ENCODE peak calls at places on chromosomes 7 and 10, in nine cellular contexts. B, H, X, Y, P, U, N, F and G are unnamed samples.

GRCh38 chr7:89966100-89966499 is 188.2 kb upstream of the STEAP1 start:
- DNase-seq in B (no peak), H (no peak), X (no peak), Y (no peak), P (no peak), U (no peak), N (no peak), F (no peak), G (no peak)

GRCh38 chr10:94645285-94645684 is 38.2 kb upstream of the CYP2C18 start:
- DNase-seq in B (no peak), H (no peak), X (no peak), Y (no peak), P (no peak), U (no peak), N (no peak), F (no peak), G (no peak)

GRCh38 chr7:147803625-147804024 is 786.9 kb upstream of the C7orf33 start:
- DNase-seq in B (no peak), H (no peak), X (peak; percentile 76), Y (no peak), P (no peak), U (no peak), N (no peak), F (no peak), G (no peak)

GRCh38 chr7:26937306-26937705 is 72.9 kb upstream of the SKAP2 start:
- DNase-seq in B (no peak), H (no peak), X (no peak), Y (no peak), P (no peak), U (no peak), N (no peak), F (no peak), G (no peak)

GRCh38 chr7:16791895-16792294 is 12.9 kb downstream of the AGR2 start:
- DNase-seq in B (no peak), H (no peak), X (no peak), Y (no peak), P (no peak), U (no peak), N (no peak), F (no peak), G (no peak)

GRCh38 chr10:110036640-110037039 is 28.9 kb downstream of the ADD3 start:
- DNase-seq in B (no peak), H (no peak), X (no peak), Y (no peak), P (no peak), U (no peak), N (no peak), F (no peak), G (no peak)

GRCh38 chr10:72106154-72106849 is 18.0 kb upstream of the SPOCK2 start:
- DNase-seq in B (no peak), H (no peak), X (no peak), Y (no peak), P (no peak), U (no peak), N (no peak), F (no peak), G (no peak)

GRCh38 chr10:76581685-76582084 is 1055.9 kb downstream of the KCNMA1 start:
- DNase-seq in B (no peak), H (no peak), X (no peak), Y (no peak), P (no peak), U (peak; percentile 64), N (peak; percentile 26), F (no peak), G (no peak)

GRCh38 chr10:61296161-61296560 is 157.0 kb downstream of the TMEM26 start:
- DNase-seq in B (no peak), H (no peak), X (no peak), Y (no peak), P (no peak), U (no peak), N (no peak), F (no peak), G (no peak)

GRCh38 chr10:103295391-103296044 is 18.6 kb downstream of the INA start:
- DNase-seq in B (no peak), H (no peak), X (peak; percentile 9), Y (no peak), P (peak; percentile 36), U (no peak), N (peak; percentile 90), F (peak; percentile 86), G (peak; percentile 87)

GRCh38 chr10:31650010-31650409 is 278.6 kb downstream of the ARHGAP12 start:
- DNase-seq in B (peak; percentile 90), H (no peak), X (no peak), Y (no peak), P (peak; percentile 82), U (peak; percentile 50), N (peak; percentile 89), F (peak; percentile 83), G (peak; percentile 92)

GRCh38 chr10:119688033-119688508 is 36.9 kb downstream of the BAG3 start:
- DNase-seq in B (no peak), H (peak; percentile 17), X (peak; percentile 51), Y (no peak), P (no peak), U (no peak), N (no peak), F (no peak), G (no peak)

GRCh38 chr7:14377646-14378266 is 388.3 kb upstream of the ETV1 start:
- DNase-seq in B (no peak), H (no peak), X (no peak), Y (no peak), P (peak; percentile 63), U (no peak), N (peak; percentile 72), F (peak; percentile 38), G (peak; percentile 80)

GRCh38 chr7:116906391-116906790 is 44.0 kb downstream of the CAPZA2 start:
- DNase-seq in B (no peak), H (no peak), X (no peak), Y (no peak), P (no peak), U (no peak), N (no peak), F (no peak), G (no peak)

GRCh38 chr10:3548096-3548495 is 236.9 kb downstream of the KLF6 start:
- DNase-seq in B (no peak), H (no peak), X (no peak), Y (no peak), P (no peak), U (no peak), N (peak; percentile 40), F (no peak), G (peak; percentile 41)

GRCh38 chr7:139111147-139111546 is 1.6 kb upstream of the ZC3HAV1 start:
- DNase-seq in B (no peak), H (no peak), X (no peak), Y (no peak), P (no peak), U (no peak), N (no peak), F (no peak), G (no peak)

GRCh38 chr10:5547684-5547933 is 22.8 kb downstream of the CALML3 start:
- DNase-seq in B (no peak), H (no peak), X (no peak), Y (no peak), P (no peak), U (no peak), N (peak; percentile 46), F (no peak), G (peak; percentile 35)

GRCh38 chr10:124650820-124651401 is 93.3 kb downstream of the FAM53B start:
- DNase-seq in B (no peak), H (peak; percentile 90), X (no peak), Y (peak; percentile 49), P (no peak), U (no peak), N (no peak), F (no peak), G (no peak)

GRCh38 chr10:68223535-68224165 is 8.3 kb downstream of the ATOH7 start:
- DNase-seq in B (no peak), H (no peak), X (no peak), Y (no peak), P (no peak), U (no peak), N (no peak), F (no peak), G (no peak)

GRCh38 chr10:99535764-99536399 is 3.1 kb downstream of the NKX2-3 start:
- DNase-seq in B (peak; percentile 58), H (no peak), X (no peak), Y (no peak), P (no peak), U (no peak), N (no peak), F (no peak), G (no peak)

GRCh38 chr10:131135716-131136115 is 175.8 kb downstream of the TCERG1L start:
- DNase-seq in B (no peak), H (no peak), X (no peak), Y (no peak), P (no peak), U (no peak), N (no peak), F (no peak), G (no peak)

GRCh38 chr7:157645539-157645938 is 308.7 kb downstream of the DNAJB6 start:
- DNase-seq in B (no peak), H (no peak), X (peak; percentile 54), Y (no peak), P (no peak), U (no peak), N (no peak), F (no peak), G (no peak)

GRCh38 chr10:1120146-1120695 is 64.0 kb downstream of the WDR37 start:
- DNase-seq in B (no peak), H (no peak), X (no peak), Y (no peak), P (no peak), U (no peak), N (no peak), F (no peak), G (no peak)

GRCh38 chr7:133975130-133975529 is 152.0 kb upstream of the LRGUK start:
- DNase-seq in B (no peak), H (no peak), X (no peak), Y (no peak), P (no peak), U (no peak), N (no peak), F (peak; percentile 4), G (peak; percentile 9)

GRCh38 chr7:111025013-111025412 is 65.9 kb upstream of the LRRN3 start:
- DNase-seq in B (no peak), H (no peak), X (peak; percentile 7), Y (no peak), P (no peak), U (no peak), N (no peak), F (no peak), G (no peak)

GRCh38 chr7:40747856-40748255 is 613.1 kb downstream of the SUGCT start:
- DNase-seq in B (no peak), H (no peak), X (no peak), Y (no peak), P (no peak), U (no peak), N (no peak), F (peak; percentile 33), G (no peak)

GRCh38 chr7:51007708-51008505 is 225.2 kb upstream of the GRB10 start:
- DNase-seq in B (no peak), H (no peak), X (no peak), Y (no peak), P (no peak), U (no peak), N (no peak), F (no peak), G (no peak)

GRCh38 chr7:91636129-91636724 is 244.3 kb downstream of the MTERF1 start:
- DNase-seq in B (no peak), H (no peak), X (peak; percentile 4), Y (no peak), P (no peak), U (no peak), N (peak; percentile 57), F (peak; percentile 16), G (peak; percentile 64)

GRCh38 chr7:24824896-24825295 is 67.6 kb upstream of the GSDME start:
- DNase-seq in B (no peak), H (no peak), X (no peak), Y (no peak), P (no peak), U (no peak), N (no peak), F (no peak), G (no peak)

GRCh38 chr10:107554351-107554750 is 389.8 kb upstream of the SORCS1 start:
- DNase-seq in B (no peak), H (no peak), X (no peak), Y (no peak), P (no peak), U (no peak), N (peak; percentile 15), F (no peak), G (no peak)

GRCh38 chr7:4006687-4007086 is 675.4 kb upstream of the FOXK1 start:
- DNase-seq in B (no peak), H (no peak), X (no peak), Y (no peak), P (no peak), U (no peak), N (no peak), F (no peak), G (no peak)